ENCODE peak calls at places on chromosomes 6 and 20, in six cellular contexts. I is K562, A is GM12878, O is HepG2, Q is A549, Z is endothelial cell of umbilical vein. J is an unnamed sample.

GRCh38 chr6:167985205-167985604 is 12.3 kb upstream of the KIF25 start:
- DNase-seq in I (no peak), A (no peak), O (no peak), Q (no peak), Z (no peak), J (no peak)

GRCh38 chr6:167827062-167827587 is 414 bp downstream of the AFDN start:
- DNase-seq in I (peak), A (no peak), O (no peak), Q (no peak), Z (no peak), J (no peak)

GRCh38 chr20:865379-865778 is 31.9 kb downstream of the FAM110A start:
- DNase-seq in I (no peak), A (no peak), O (no peak), Q (no peak), Z (no peak), J (no peak)

GRCh38 chr6:2976571-2977085 is 5.3 kb upstream of the SERPINB6 start:
- DNase-seq in I (no peak), A (no peak), O (no peak), Q (peak), Z (peak), J (no peak)

GRCh38 chr6:17585766-17586502 is 14.2 kb upstream of the FAM8A1 start:
- DNase-seq in I (peak), A (no peak), O (peak), Q (no peak), Z (peak), J (peak)

GRCh38 chr6:108689279-108690161 is 128.8 kb downstream of the FOXO3 start:
- DNase-seq in I (peak), A (no peak), O (no peak), Q (no peak), Z (no peak), J (peak)

GRCh38 chr6:169592558-169592957 is 109.3 kb downstream of the WDR27 start:
- DNase-seq in I (no peak), A (no peak), O (no peak), Q (no peak), Z (no peak), J (no peak)

GRCh38 chr6:77094821-77095220 is 368.5 kb downstream of the HTR1B start:
- DNase-seq in I (no peak), A (no peak), O (no peak), Q (no peak), Z (no peak), J (no peak)

GRCh38 chr6:163457637-163458561 is 43.4 kb downstream of the QKI start:
- DNase-seq in I (no peak), A (no peak), O (peak), Q (peak), Z (peak), J (peak)

GRCh38 chr6:31887608-31888007 is 8.8 kb upstream of the SLC44A4 start:
- DNase-seq in I (no peak), A (no peak), O (no peak), Q (no peak), Z (no peak), J (no peak)

GRCh38 chr6:70390067-70390466 is 23.2 kb upstream of the FAM135A start:
- DNase-seq in I (no peak), A (no peak), O (peak), Q (no peak), Z (no peak), J (no peak)

GRCh38 chr20:48349673-48350072 is 478.1 kb downstream of the PREX1 start:
- DNase-seq in I (no peak), A (no peak), O (no peak), Q (no peak), Z (no peak), J (no peak)

GRCh38 chr6:168413018-168413720 is 27.8 kb upstream of the SMOC2 start:
- DNase-seq in I (peak), A (no peak), O (no peak), Q (no peak), Z (no peak), J (no peak)

GRCh38 chr6:6376845-6377244 is 56.4 kb upstream of the F13A1 start:
- DNase-seq in I (no peak), A (no peak), O (no peak), Q (no peak), Z (no peak), J (no peak)

GRCh38 chr6:25431642-25432307 is 152.6 kb downstream of the CARMIL1 start:
- DNase-seq in I (no peak), A (no peak), O (no peak), Q (no peak), Z (no peak), J (no peak)

GRCh38 chr6:37320649-37321048 is 33.1 kb upstream of the RNF8 start:
- DNase-seq in I (no peak), A (no peak), O (no peak), Q (no peak), Z (no peak), J (no peak)

GRCh38 chr6:53496797-53497196 is 48.1 kb downstream of the GCLC start:
- DNase-seq in I (no peak), A (no peak), O (no peak), Q (peak), Z (no peak), J (no peak)

GRCh38 chr6:90148867-90149266 is 147.8 kb downstream of the BACH2 start:
- DNase-seq in I (no peak), A (no peak), O (no peak), Q (no peak), Z (no peak), J (no peak)

GRCh38 chr6:155245871-155246270 is 17.9 kb upstream of the CLDN20 start:
- DNase-seq in I (no peak), A (no peak), O (no peak), Q (no peak), Z (no peak), J (no peak)

GRCh38 chr6:75539136-75539535 is 45.5 kb upstream of the FILIP1 start:
- DNase-seq in I (no peak), A (no peak), O (no peak), Q (no peak), Z (no peak), J (no peak)

GRCh38 chr6:150491131-150491795 is 108.4 kb upstream of the PLEKHG1 start:
- DNase-seq in I (no peak), A (peak), O (no peak), Q (peak), Z (no peak), J (no peak)

GRCh38 chr6:7540595-7540994 is 876 bp upstream of the DSP start:
- DNase-seq in I (no peak), A (no peak), O (no peak), Q (peak), Z (no peak), J (no peak)

GRCh38 chr6:25017932-25018581 is 82.3 kb upstream of the RIPOR2 start:
- DNase-seq in I (no peak), A (no peak), O (peak), Q (no peak), Z (peak), J (peak)

GRCh38 chr6:129748212-129748900 is 38.4 kb upstream of the ARHGAP18 start:
- DNase-seq in I (peak), A (peak), O (peak), Q (no peak), Z (peak), J (no peak)

GRCh38 chr6:54860132-54860531 is 13.6 kb downstream of the FAM83B start:
- DNase-seq in I (no peak), A (no peak), O (no peak), Q (no peak), Z (no peak), J (no peak)

GRCh38 chr20:39036011-39036410 is 73.9 kb downstream of the DHX35 start:
- DNase-seq in I (no peak), A (no peak), O (no peak), Q (no peak), Z (no peak), J (no peak)

GRCh38 chr20:40683221-40683893 is 5.7 kb downstream of the MAFB start:
- DNase-seq in I (no peak), A (no peak), O (no peak), Q (no peak), Z (no peak), J (no peak)

GRCh38 chr6:21742238-21742660 is 148.7 kb downstream of the SOX4 start:
- DNase-seq in I (no peak), A (no peak), O (no peak), Q (peak), Z (peak), J (no peak)

GRCh38 chr20:43459022-43459942 is 1.6 kb downstream of the SRSF6 start:
- DNase-seq in I (peak), A (no peak), O (no peak), Q (no peak), Z (peak), J (peak)

GRCh38 chr20:43558412-43559146 is at the start of gene SGK2:
- DNase-seq in I (peak), A (no peak), O (peak), Q (peak), Z (no peak), J (peak)

GRCh38 chr6:150145830-150146229 is 3.0 kb downstream of the PPP1R14C start:
- DNase-seq in I (no peak), A (no peak), O (no peak), Q (no peak), Z (no peak), J (no peak)

GRCh38 chr6:39421383-39422225 is 99.1 kb upstream of the KCNK16 start:
- DNase-seq in I (no peak), A (no peak), O (no peak), Q (no peak), Z (no peak), J (no peak)

GRCh38 chr20:33675127-33675954 is 1.1 kb upstream of the NECAB3 start:
- DNase-seq in I (peak), A (no peak), O (no peak), Q (no peak), Z (no peak), J (no peak)

GRCh38 chr6:3664641-3665041 is 86.9 kb downstream of the PXDC1 start:
- DNase-seq in I (no peak), A (no peak), O (no peak), Q (no peak), Z (no peak), J (no peak)

GRCh38 chr6:43948527-43949450 is 178.5 kb downstream of the MRPL14 start:
- DNase-seq in I (no peak), A (no peak), O (no peak), Q (no peak), Z (no peak), J (no peak)

GRCh38 chr6:41325446-41326066 is 9.9 kb upstream of the NCR2 start:
- DNase-seq in I (no peak), A (no peak), O (no peak), Q (no peak), Z (no peak), J (no peak)

DNA sequence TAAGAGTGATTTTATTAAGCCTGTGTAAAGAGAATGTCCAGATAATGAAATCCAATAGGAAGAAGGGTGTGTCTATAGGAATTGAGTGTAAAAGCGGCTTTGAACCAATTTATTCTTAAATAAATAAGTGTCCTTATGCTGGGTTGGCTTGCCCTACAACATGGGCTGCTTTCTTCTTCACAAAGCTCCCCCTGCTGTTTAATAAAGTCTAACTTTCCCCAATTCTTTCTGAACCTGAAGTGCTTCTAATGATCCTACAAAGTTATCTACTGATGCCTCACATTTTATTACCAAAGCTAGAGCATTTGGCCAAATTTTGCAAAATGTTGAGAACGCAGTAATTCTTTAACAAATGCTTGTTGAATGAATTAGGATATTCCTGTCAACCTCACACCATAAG is 36.3 kb upstream of the SIRT5 start:
- DNase-seq in I (peak), A (no peak), O (peak), Q (peak), Z (peak), J (peak)
- TF ChIP-seq MYC in I (no peak), A (no peak), O (no peak), Q (no peak), Z (no peak), J (no peak)

GRCh38 chr20:45883100-45883469 is 2.1 kb downstream of the ZSWIM1 start:
- DNase-seq in I (no peak), A (no peak), O (no peak), Q (no peak), Z (no peak), J (no peak)
- H3K4me3 ChIP-seq in I (no peak), A (no peak), O (no peak), Q (no peak), Z (no peak), J (no peak)

GRCh38 chr6:137590684-137591083 is 96.5 kb upstream of the OLIG3 start:
- DNase-seq in I (no peak), A (no peak), O (no peak), Q (no peak), Z (no peak), J (no peak)

GRCh38 chr6:137588472-137588871 is 94.3 kb upstream of the OLIG3 start:
- DNase-seq in I (no peak), A (no peak), O (peak), Q (no peak), Z (no peak), J (no peak)

GRCh38 chr6:137589067-137589848 is 95.1 kb upstream of the OLIG3 start:
- DNase-seq in I (peak), A (peak), O (peak), Q (peak), Z (peak), J (peak)
- TF ChIP-seq MYC in I (no peak), A (no peak), O (no peak), Q (no peak), Z (no peak), J (no peak)

GRCh38 chr6:104888066-104888465 is 28.3 kb upstream of the HACE1 start:
- DNase-seq in I (no peak), A (no peak), O (no peak), Q (no peak), Z (no peak), J (no peak)

GRCh38 chr6:104884867-104885517 is 25.3 kb upstream of the HACE1 start:
- DNase-seq in I (no peak), A (no peak), O (no peak), Q (no peak), Z (no peak), J (no peak)

GRCh38 chr6:104881964-104882668 is 22.4 kb upstream of the HACE1 start:
- DNase-seq in I (no peak), A (no peak), O (no peak), Q (no peak), Z (no peak), J (no peak)

GRCh38 chr6:104885518-104886043 is 25.9 kb upstream of the HACE1 start:
- DNase-seq in I (no peak), A (no peak), O (no peak), Q (no peak), Z (no peak), J (no peak)

GRCh38 chr6:104887350-104887749 is 27.6 kb upstream of the HACE1 start:
- DNase-seq in I (no peak), A (no peak), O (peak), Q (no peak), Z (peak), J (peak)
- H3K4me3 ChIP-seq in I (no peak), A (no peak), O (no peak), Q (no peak), Z (no peak), J (no peak)

GRCh38 chr6:34679552-34680255 is 16.9 kb downstream of the ILRUN start:
- DNase-seq in I (no peak), A (no peak), O (no peak), Q (no peak), Z (peak), J (peak)

GRCh38 chr6:34676140-34676539 is 20.4 kb downstream of the ILRUN start:
- DNase-seq in I (no peak), A (no peak), O (no peak), Q (no peak), Z (no peak), J (no peak)

GRCh38 chr6:34684364-34684763 is 12.2 kb downstream of the ILRUN start:
- DNase-seq in I (no peak), A (no peak), O (no peak), Q (no peak), Z (no peak), J (no peak)

GRCh38 chr6:34684919-34685318 is 11.6 kb downstream of the ILRUN start:
- DNase-seq in I (no peak), A (no peak), O (no peak), Q (no peak), Z (no peak), J (no peak)

GRCh38 chr6:34680802-34681515 is 15.6 kb downstream of the ILRUN start:
- DNase-seq in I (no peak), A (no peak), O (no peak), Q (no peak), Z (peak), J (peak)
- TF ChIP-seq MYC in I (no peak), A (no peak), O (no peak), Q (no peak), Z (no peak), J (no peak)

GRCh38 chr20:32028647-32029372 is 18.6 kb downstream of the CCM2L start:
- DNase-seq in I (no peak), A (no peak), O (peak), Q (no peak), Z (no peak), J (no peak)
- H3K4me3 ChIP-seq in I (no peak), A (no peak), O (peak), Q (no peak), Z (no peak), J (no peak)

DNA sequence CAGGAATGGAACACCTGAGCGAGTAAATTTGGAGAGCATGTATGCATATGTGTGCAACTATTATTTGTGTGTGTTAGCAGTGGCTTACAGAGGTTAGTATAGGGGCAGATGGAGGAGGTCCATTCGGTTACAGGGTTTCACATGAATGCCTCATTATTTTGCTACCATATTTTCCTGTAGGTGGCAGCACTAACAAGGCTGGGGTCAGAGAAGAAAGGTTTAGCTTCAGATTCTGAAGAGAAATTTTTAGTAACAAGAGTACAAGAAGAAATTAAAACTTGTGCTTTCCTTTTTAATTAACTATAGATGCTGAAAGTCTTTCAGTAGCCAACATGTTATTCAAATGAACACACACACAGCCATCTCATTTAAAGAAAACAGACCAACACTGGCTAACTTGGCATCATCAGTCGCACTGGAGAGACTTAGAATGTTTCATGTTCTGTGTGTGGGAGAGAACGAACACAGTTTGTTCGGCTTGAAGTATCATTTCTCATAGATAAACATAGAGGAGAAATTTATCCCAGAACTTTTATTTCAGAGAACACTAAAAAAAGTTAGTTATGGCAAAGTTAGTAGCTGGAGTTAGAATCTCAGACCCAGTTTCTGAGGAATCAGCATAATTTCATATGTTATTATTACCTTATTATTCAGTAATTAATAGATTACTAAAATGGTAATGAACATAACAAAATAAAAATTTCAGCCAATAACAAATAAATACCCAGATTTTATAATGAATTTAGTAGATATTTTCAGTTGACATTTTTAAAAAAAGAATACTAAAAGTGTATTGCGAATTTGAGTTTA is 314.0 kb upstream of the RSPO3 start:
- DNase-seq in I (peak), A (no peak), O (peak), Q (peak), Z (peak), J (peak)
- TF ChIP-seq MYC in I (no peak), A (no peak), O (no peak), Q (no peak), Z (no peak), J (no peak)

GRCh38 chr20:49899551-49900383 is 15.6 kb downstream of the SPATA2 start:
- DNase-seq in I (no peak), A (no peak), O (no peak), Q (no peak), Z (no peak), J (no peak)
- H3K4me3 ChIP-seq in I (no peak), A (no peak), O (no peak), Q (no peak), Z (no peak), J (no peak)

GRCh38 chr6:85866373-85866740 is 223.7 kb upstream of the SYNCRIP start:
- DNase-seq in I (no peak), A (no peak), O (no peak), Q (no peak), Z (no peak), J (no peak)

GRCh38 chr6:85864453-85865401 is 222.0 kb upstream of the SYNCRIP start:
- DNase-seq in I (no peak), A (no peak), O (peak), Q (no peak), Z (peak), J (peak)

GRCh38 chr6:85867595-85867994 is 224.9 kb upstream of the SYNCRIP start:
- DNase-seq in I (no peak), A (no peak), O (no peak), Q (no peak), Z (no peak), J (no peak)

GRCh38 chr6:85866758-85867401 is 224.2 kb upstream of the SYNCRIP start:
- DNase-seq in I (no peak), A (no peak), O (no peak), Q (no peak), Z (no peak), J (no peak)

DNA sequence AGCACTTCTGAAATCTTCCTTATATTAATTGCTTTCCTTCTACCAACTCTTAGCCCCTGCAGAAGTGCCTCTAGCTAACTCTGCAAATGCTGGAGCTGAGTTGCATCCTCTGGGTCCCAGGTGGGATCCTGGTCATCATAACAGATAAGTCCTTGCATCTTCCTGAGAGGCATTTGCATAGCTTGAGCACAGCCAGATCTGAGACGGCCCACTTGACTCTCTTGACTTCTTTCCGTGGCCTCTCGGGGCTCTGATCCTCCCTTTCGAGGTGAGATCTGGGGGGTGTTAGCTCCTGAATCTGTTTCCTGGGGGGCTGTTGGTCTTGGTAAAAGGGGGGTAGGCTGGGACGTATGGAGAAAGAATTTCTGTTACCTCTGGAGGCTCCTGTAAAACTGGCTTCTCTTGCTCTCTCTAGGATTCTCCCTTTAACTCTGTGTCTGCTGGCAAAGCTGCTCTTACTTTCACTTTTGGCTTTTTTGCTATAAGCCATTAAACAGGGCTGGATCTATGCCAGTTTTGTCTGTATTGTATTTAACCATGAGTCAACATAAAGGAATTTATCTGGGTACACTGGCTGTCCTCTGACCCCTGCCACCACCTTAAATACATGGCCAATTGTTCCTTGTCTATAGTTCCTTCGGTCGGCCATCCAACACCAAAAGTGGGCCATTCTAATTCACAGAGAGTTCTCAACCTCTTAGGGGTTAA is 223.1 kb upstream of the SYNCRIP start:
- DNase-seq in I (no peak), A (no peak), O (peak), Q (no peak), Z (peak), J (peak)
- TF ChIP-seq MYC in I (no peak), A (no peak), O (no peak), Q (no peak), Z (no peak), J (no peak)